ENCODE peak calls at places on chromosomes 5 and 9, in five cellular contexts. One of them, this sample, is unnamed.

GRCh38 chr5:135024956-135025729 is 8.9 kb downstream of the PITX1 start:
- DNase-seq in HepG2: no peak
- DNase-seq in GM12878: no peak
- DNase-seq in H1: no peak
- DNase-seq in NT2/D1: no peak
- DNase-seq in this sample: no peak

GRCh38 chr9:3008091-3008490 is 164.2 kb upstream of the PUM3 start:
- DNase-seq in HepG2: peak
- DNase-seq in GM12878: no peak
- DNase-seq in H1: no peak
- DNase-seq in NT2/D1: no peak
- DNase-seq in this sample: no peak

GRCh38 chr5:146169076-146169475 is 13.4 kb downstream of the LARS1 start:
- DNase-seq in HepG2: peak
- DNase-seq in GM12878: no peak
- DNase-seq in H1: no peak
- DNase-seq in NT2/D1: no peak
- DNase-seq in this sample: no peak

GRCh38 chr5:133200256-133200655 is 148.4 kb downstream of the HSPA4 start:
- DNase-seq in HepG2: no peak
- DNase-seq in GM12878: no peak
- DNase-seq in H1: no peak
- DNase-seq in NT2/D1: no peak
- DNase-seq in this sample: no peak

GRCh38 chr9:98719055-98719454 is 10.3 kb upstream of the GABBR2 start:
- DNase-seq in HepG2: no peak
- DNase-seq in GM12878: no peak
- DNase-seq in H1: no peak
- DNase-seq in NT2/D1: no peak
- DNase-seq in this sample: no peak

GRCh38 chr5:150514708-150515211 is 6.8 kb downstream of the NDST1 start:
- DNase-seq in HepG2: peak
- DNase-seq in GM12878: no peak
- DNase-seq in H1: no peak
- DNase-seq in NT2/D1: no peak
- DNase-seq in this sample: no peak

GRCh38 chr5:153746440-153746839 is 256.0 kb downstream of the GRIA1 start:
- DNase-seq in HepG2: no peak
- DNase-seq in GM12878: no peak
- DNase-seq in H1: no peak
- DNase-seq in NT2/D1: no peak
- DNase-seq in this sample: no peak

GRCh38 chr5:139197710-139198669 is at the start of gene SIL1:
- DNase-seq in HepG2: peak
- DNase-seq in GM12878: peak
- DNase-seq in H1: peak
- DNase-seq in NT2/D1: peak
- DNase-seq in this sample: peak

GRCh38 chr5:60223342-60223741 is 329.8 kb upstream of the PDE4D start:
- DNase-seq in HepG2: no peak
- DNase-seq in GM12878: no peak
- DNase-seq in H1: no peak
- DNase-seq in NT2/D1: no peak
- DNase-seq in this sample: no peak

GRCh38 chr5:61610262-61611024 is 278.4 kb downstream of the ZSWIM6 start:
- DNase-seq in HepG2: no peak
- DNase-seq in GM12878: no peak
- DNase-seq in H1: no peak
- DNase-seq in NT2/D1: no peak
- DNase-seq in this sample: no peak

GRCh38 chr9:89638897-89639296 is 34.1 kb downstream of the GADD45G start:
- DNase-seq in HepG2: no peak
- DNase-seq in GM12878: no peak
- DNase-seq in H1: no peak
- DNase-seq in NT2/D1: no peak
- DNase-seq in this sample: no peak

GRCh38 chr9:33817327-33818166 is 587 bp downstream of the UBE2R2 start:
- DNase-seq in HepG2: peak
- DNase-seq in GM12878: no peak
- DNase-seq in H1: peak
- DNase-seq in NT2/D1: peak
- DNase-seq in this sample: peak

GRCh38 chr9:33818167-33818831 is 1.3 kb downstream of the UBE2R2 start:
- DNase-seq in HepG2: peak
- DNase-seq in GM12878: no peak
- DNase-seq in H1: peak
- DNase-seq in NT2/D1: no peak
- DNase-seq in this sample: no peak

GRCh38 chr9:33816327-33817252 is at the start of gene UBE2R2:
- DNase-seq in HepG2: peak
- DNase-seq in GM12878: peak
- DNase-seq in H1: peak
- DNase-seq in NT2/D1: peak
- DNase-seq in this sample: peak

GRCh38 chr9:33820231-33820745 is 3.3 kb downstream of the UBE2R2 start:
- DNase-seq in HepG2: no peak
- DNase-seq in GM12878: no peak
- DNase-seq in H1: no peak
- DNase-seq in NT2/D1: no peak
- DNase-seq in this sample: no peak

GRCh38 chr9:33818832-33819500 is 2.0 kb downstream of the UBE2R2 start:
- DNase-seq in HepG2: no peak
- DNase-seq in GM12878: no peak
- DNase-seq in H1: no peak
- DNase-seq in NT2/D1: no peak
- DNase-seq in this sample: no peak
- TF ChIP-seq SUZ12 in HepG2: no peak
- TF ChIP-seq SUZ12 in GM12878: no peak
- TF ChIP-seq SUZ12 in H1: no peak
- TF ChIP-seq SUZ12 in NT2/D1: no peak
- TF ChIP-seq SUZ12 in this sample: no peak

GRCh38 chr9:124709291-124709690 is 61.8 kb downstream of the NR6A1 start:
- DNase-seq in HepG2: no peak
- DNase-seq in GM12878: no peak
- DNase-seq in H1: no peak
- DNase-seq in NT2/D1: no peak
- DNase-seq in this sample: no peak

GRCh38 chr9:124708633-124709032 is 62.5 kb downstream of the NR6A1 start:
- DNase-seq in HepG2: peak
- DNase-seq in GM12878: no peak
- DNase-seq in H1: no peak
- DNase-seq in NT2/D1: no peak
- DNase-seq in this sample: no peak

GRCh38 chr9:124707667-124708066 is 63.4 kb downstream of the NR6A1 start:
- DNase-seq in HepG2: no peak
- DNase-seq in GM12878: no peak
- DNase-seq in H1: no peak
- DNase-seq in NT2/D1: no peak
- DNase-seq in this sample: no peak

GRCh38 chr9:124706685-124707084 is 64.4 kb downstream of the NR6A1 start:
- DNase-seq in HepG2: no peak
- DNase-seq in GM12878: no peak
- DNase-seq in H1: no peak
- DNase-seq in NT2/D1: no peak
- DNase-seq in this sample: no peak

GRCh38 chr9:124708070-124708469 is 63.0 kb downstream of the NR6A1 start:
- DNase-seq in HepG2: no peak
- DNase-seq in GM12878: no peak
- DNase-seq in H1: no peak
- DNase-seq in NT2/D1: no peak
- DNase-seq in this sample: no peak
- TF ChIP-seq SUZ12 in HepG2: no peak
- TF ChIP-seq SUZ12 in GM12878: no peak
- TF ChIP-seq SUZ12 in H1: no peak
- TF ChIP-seq SUZ12 in NT2/D1: no peak
- TF ChIP-seq SUZ12 in this sample: no peak

GRCh38 chr9:76112151-76112550 is 221.7 kb downstream of the PCSK5 start:
- DNase-seq in HepG2: no peak
- DNase-seq in GM12878: no peak
- DNase-seq in H1: no peak
- DNase-seq in NT2/D1: no peak
- DNase-seq in this sample: no peak
- TF ChIP-seq SUZ12 in HepG2: no peak
- TF ChIP-seq SUZ12 in GM12878: no peak
- TF ChIP-seq SUZ12 in H1: no peak
- TF ChIP-seq SUZ12 in NT2/D1: no peak
- TF ChIP-seq SUZ12 in this sample: no peak

GRCh38 chr9:131517761-131518190 is 13.3 kb downstream of the UCK1 start:
- DNase-seq in HepG2: no peak
- DNase-seq in GM12878: no peak
- DNase-seq in H1: no peak
- DNase-seq in NT2/D1: no peak
- DNase-seq in this sample: no peak
- TF ChIP-seq SUZ12 in HepG2: no peak
- TF ChIP-seq SUZ12 in GM12878: no peak
- TF ChIP-seq SUZ12 in H1: no peak
- TF ChIP-seq SUZ12 in NT2/D1: no peak
- TF ChIP-seq SUZ12 in this sample: no peak

DNA sequence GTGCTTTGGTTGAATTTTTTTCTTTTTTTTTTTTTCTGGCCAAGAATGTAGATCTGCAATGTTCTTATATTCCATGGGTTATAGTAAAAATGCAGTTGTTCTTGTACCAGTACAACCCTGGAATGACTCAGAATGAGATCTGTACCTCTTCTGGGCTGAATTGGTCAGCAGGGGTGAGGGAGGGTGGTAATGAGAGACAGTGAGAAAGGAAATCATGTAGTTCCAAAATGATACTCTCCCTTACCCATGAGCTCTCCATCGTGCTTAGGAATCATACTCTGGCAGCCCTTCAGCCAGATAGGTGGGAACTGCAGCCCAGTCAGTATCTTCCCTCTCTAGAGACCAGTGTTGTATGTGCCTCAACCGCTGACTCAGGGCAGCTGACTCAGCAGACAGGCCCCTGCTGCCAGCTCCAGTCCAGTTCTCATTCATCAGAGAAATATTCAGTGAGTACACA is 2.1 kb upstream of the GLIS3 start:
- DNase-seq in HepG2: no peak
- DNase-seq in GM12878: no peak
- DNase-seq in H1: no peak
- DNase-seq in NT2/D1: no peak
- DNase-seq in this sample: no peak
- TF ChIP-seq SUZ12 in HepG2: no peak
- TF ChIP-seq SUZ12 in GM12878: no peak
- TF ChIP-seq SUZ12 in H1: no peak
- TF ChIP-seq SUZ12 in NT2/D1: no peak
- TF ChIP-seq SUZ12 in this sample: no peak

This sample was measured in HEK293T.